ENCODE peak calls at places on chromosome 18, in nine cellular contexts. R is BE2C, W is stomach, K is neuronal stem cell, D is ascending aorta, Y is A549, L is IMR-90, V is pancreas, X is gastrocnemius medialis. C is an unnamed sample.

GRCh38 chr18:54790109-54790508 is 38.2 kb upstream of the RAB27B start:
- DNase-seq in W (no peak), L (no peak), D (no peak), X (no peak), Y (no peak), V (no peak), K (no peak), R (no peak), C (no peak)

GRCh38 chr18:56661414-56662101 is 10.4 kb downstream of the WDR7 start:
- DNase-seq in V (no peak), R (no peak), W (no peak), D (no peak), L (peak; percentile 21), X (no peak), K (no peak), Y (no peak), C (no peak)

GRCh38 chr18:27860701-27861107 is 316.2 kb downstream of the CDH2 start:
- DNase-seq in W (no peak), X (no peak), R (peak; percentile 27), K (no peak), D (no peak), Y (no peak), V (no peak), L (peak; percentile 2), C (peak; percentile 6)

GRCh38 chr18:63689064-63689463 is 13.7 kb upstream of the SERPINB11 start:
- DNase-seq in R (no peak), D (no peak), V (no peak), L (no peak), K (no peak), W (no peak), Y (no peak), X (no peak), C (no peak)

GRCh38 chr18:48133675-48134251 is 203.3 kb upstream of the SMAD2 start:
- DNase-seq in Y (no peak), K (no peak), X (no peak), L (no peak), R (no peak), W (peak; percentile 63), V (peak; percentile 24), D (no peak), C (no peak)

GRCh38 chr18:58819051-58819450 is 45.6 kb upstream of the ZNF532 start:
- DNase-seq in K (no peak), L (no peak), V (no peak), R (no peak), Y (no peak), X (no peak), W (no peak), D (no peak), C (no peak)

GRCh38 chr18:73645175-73645715 is 502.4 kb downstream of the FBXO15 start:
- DNase-seq in K (no peak), L (peak; percentile 77), Y (no peak), D (no peak), R (no peak), V (no peak), X (no peak), W (no peak), C (no peak)

GRCh38 chr18:23235860-23236259 is 100.6 kb downstream of the CABLES1 start:
- DNase-seq in Y (no peak), L (no peak), K (no peak), W (no peak), X (no peak), D (no peak), V (no peak), R (no peak), C (no peak)

GRCh38 chr18:8858888-8859511 is 153.6 kb downstream of the MTCL1 start:
- DNase-seq in R (no peak), V (no peak), X (no peak), D (no peak), Y (peak; percentile 80), K (no peak), L (peak; percentile 99), W (no peak), C (no peak)

GRCh38 chr18:61982475-61982874 is 89.7 kb upstream of the RNF152 start:
- DNase-seq in V (no peak), W (no peak), R (no peak), D (no peak), Y (no peak), K (no peak), L (no peak), X (no peak), C (no peak)

GRCh38 chr18:50644807-50645206 is 84.9 kb downstream of the MAPK4 start:
- DNase-seq in L (no peak), X (no peak), Y (peak; percentile 39), R (peak; percentile 10), K (no peak), D (no peak), V (no peak), W (no peak), C (no peak)

GRCh38 chr18:48663931-48664847 is 125.4 kb downstream of the CTIF start:
- DNase-seq in K (peak; percentile 66), X (peak; percentile 60), W (peak; percentile 73), R (peak; percentile 64), Y (peak; percentile 39), V (peak; percentile 83), D (no peak), L (peak; percentile 36), C (peak; percentile 76)

GRCh38 chr18:45901654-45902210 is 65.4 kb downstream of the EPG5 start:
- DNase-seq in V (no peak), L (no peak), K (no peak), W (no peak), Y (no peak), X (no peak), R (no peak), D (no peak), C (no peak)

GRCh38 chr18:43046324-43046723 is 69.2 kb downstream of the RIT2 start:
- DNase-seq in Y (no peak), L (no peak), K (no peak), X (no peak), V (no peak), W (no peak), D (no peak), R (peak; percentile 61), C (no peak)

GRCh38 chr18:36130039-36130831 is 536 bp downstream of the ELP2 start:
- DNase-seq in D (no peak), L (peak; percentile 10), Y (no peak), K (peak; percentile 0), X (no peak), W (no peak), R (no peak), V (no peak), C (no peak)

GRCh38 chr18:78240867-78241266 is 738.8 kb upstream of the SALL3 start:
- DNase-seq in W (no peak), V (no peak), D (no peak), R (no peak), Y (no peak), L (no peak), K (no peak), X (no peak), C (no peak)

GRCh38 chr18:59696311-59697235 is 650 bp downstream of the CCBE1 start:
- DNase-seq in X (no peak), K (no peak), L (peak; percentile 59), W (no peak), D (no peak), Y (peak; percentile 20), R (no peak), V (no peak), C (peak; percentile 31)

GRCh38 chr18:34592961-34593382 is 117.1 kb upstream of the DTNA start:
- DNase-seq in K (peak; percentile 20), X (peak; percentile 88), Y (no peak), R (no peak), L (peak; percentile 59), V (peak; percentile 63), W (peak; percentile 37), D (no peak), C (peak; percentile 48)

GRCh38 chr18:79484661-79485621 is 89.2 kb downstream of the NFATC1 start:
- DNase-seq in K (peak; percentile 24), V (no peak), L (peak; percentile 98), W (no peak), R (no peak), X (peak; percentile 7), Y (no peak), D (no peak), C (no peak)

GRCh38 chr18:75221397-75221796 is 10.8 kb downstream of the TSHZ1 start:
- DNase-seq in V (no peak), R (no peak), D (no peak), X (no peak), K (no peak), W (no peak), L (peak; percentile 6), Y (no peak), C (no peak)
- H3K4me3 ChIP-seq in V (no peak overlapping the region), R (no peak overlapping the region), D (no peak overlapping the region), X (no peak overlapping the region), K (no peak overlapping the region), W (no peak overlapping the region), L (no peak overlapping the region), Y (no peak overlapping the region), C (no peak overlapping the region)

GRCh38 chr18:32802606-32803451 is 30.0 kb upstream of the KLHL14 start:
- DNase-seq in V (no peak), L (no peak), X (no peak), R (no peak), K (no peak), D (no peak), Y (no peak), W (no peak), C (no peak)
- H3K4me1 ChIP-seq in V (no peaks in the 10 kb centered on the region), L (no peaks in the 10 kb centered on the region), X (no peaks in the 10 kb centered on the region), R (no peaks in the 10 kb centered on the region), K (peaks cover 10% of the 10 kb centered on the region), D (no peaks in the 10 kb centered on the region), Y (no peaks in the 10 kb centered on the region), W (no peaks in the 10 kb centered on the region), C (no peaks in the 10 kb centered on the region)

GRCh38 chr18:75204978-75205759 is 3.8 kb downstream of the PTGR3 start:
- DNase-seq in X (no peak), K (peak; percentile 17), V (no peak), D (no peak), W (no peak), R (no peak), Y (no peak), L (peak; percentile 23), C (no peak)
- H3K4me3 ChIP-seq in X (peak overlapping the region; percentile 30), K (no peak overlapping the region), V (peak overlapping the region; percentile 40), D (peak overlapping the region; percentile 51), W (peak overlapping the region; percentile 97), R (no peak overlapping the region), Y (no peak overlapping the region), L (peak overlapping the region; percentile 66), C (peak overlapping the region; percentile 56)

GRCh38 chr18:12745095-12745820 is 42.4 kb downstream of the PSMG2 start:
- DNase-seq in D (no peak), V (no peak), X (no peak), L (no peak), Y (no peak), R (no peak), K (no peak), W (no peak), C (no peak)

GRCh38 chr18:12744103-12744502 is 41.3 kb downstream of the PSMG2 start:
- DNase-seq in D (no peak), L (peak; percentile 84), X (no peak), V (no peak), R (no peak), W (no peak), K (no peak), Y (peak; percentile 69), C (no peak)

GRCh38 chr18:12741351-12741750 is 38.5 kb downstream of the PSMG2 start:
- DNase-seq in R (peak; percentile 14), L (peak; percentile 49), V (no peak), Y (peak; percentile 80), X (no peak), K (no peak), D (no peak), W (no peak), C (no peak)

GRCh38 chr18:12737243-12737902 is 34.5 kb downstream of the PSMG2 start:
- DNase-seq in R (no peak), W (no peak), X (no peak), V (no peak), K (no peak), D (no peak), Y (no peak), L (no peak), C (no peak)

GRCh38 chr18:12742453-12742852 is 39.6 kb downstream of the PSMG2 start:
- DNase-seq in K (no peak), Y (peak; percentile 32), X (no peak), W (no peak), V (no peak), D (no peak), L (peak; percentile 87), R (no peak), C (no peak)
- H3K4me1 ChIP-seq in K (no peaks in the 10 kb centered on the region), Y (peaks cover 36% of the 10 kb centered on the region), X (no peaks in the 10 kb centered on the region), W (no peaks in the 10 kb centered on the region), V (no peaks in the 10 kb centered on the region), D (no peaks in the 10 kb centered on the region), L (peaks cover 3% of the 10 kb centered on the region), R (no peaks in the 10 kb centered on the region), C (no peaks in the 10 kb centered on the region)

C was measured in heart right ventricle.